ENCODE peak calls at places on chromosomes 11 and 22, in nine cellular contexts. Q, D, M, V, Z, E, B, R and F are unnamed samples.

GRCh38 chr11:31702966-31703365 is 108.2 kb downstream of the PAX6 start:
- DNase-seq in Q (no peak), D (no peak), M (no peak), V (peak; percentile 71), Z (no peak), E (no peak), B (no peak), R (no peak), F (no peak)

GRCh38 chr11:118565062-118565461 is 669 bp downstream of the IFT46 start:
- DNase-seq in Q (no peak), D (no peak), M (no peak), V (peak; percentile 56), Z (no peak), E (no peak), B (peak; percentile 30), R (peak; percentile 21), F (peak; percentile 8)

GRCh38 chr11:7587712-7588111 is 73.9 kb downstream of the PPFIBP2 start:
- DNase-seq in Q (no peak), D (no peak), M (no peak), V (no peak), Z (no peak), E (no peak), B (no peak), R (no peak), F (no peak)

GRCh38 chr11:126468102-126468521 is 112.6 kb downstream of the ST3GAL4 start:
- DNase-seq in Q (no peak), D (no peak), M (no peak), V (no peak), Z (no peak), E (no peak), B (peak; percentile 18), R (no peak), F (no peak)

GRCh38 chr22:45896961-45897538 is 79.9 kb downstream of the WNT7B start:
- DNase-seq in Q (no peak), D (no peak), M (no peak), V (no peak), Z (no peak), E (no peak), B (no peak), R (no peak), F (no peak)

GRCh38 chr11:124748481-124749338 is 3.3 kb downstream of the VSIG2 start:
- DNase-seq in Q (no peak), D (peak; percentile 45), M (no peak), V (peak; percentile 38), Z (no peak), E (no peak), B (no peak), R (no peak), F (no peak)

GRCh38 chr22:20435436-20436308 is 2.0 kb downstream of the SCARF2 start:
- DNase-seq in Q (no peak), D (no peak), M (no peak), V (no peak), Z (no peak), E (no peak), B (no peak), R (no peak), F (no peak)

GRCh38 chr22:24416611-24417010 is 10.8 kb upstream of the ADORA2A start:
- DNase-seq in Q (no peak), D (no peak), M (no peak), V (no peak), Z (no peak), E (no peak), B (no peak), R (no peak), F (no peak)

GRCh38 chr11:64620286-64620962 is 29.4 kb downstream of the SLC22A12 start:
- DNase-seq in Q (no peak), D (no peak), M (no peak), V (no peak), Z (no peak), E (peak; percentile 14), B (peak; percentile 32), R (no peak), F (no peak)

GRCh38 chr11:31884080-31884479 is 73.0 kb upstream of the PAX6 start:
- DNase-seq in Q (no peak), D (no peak), M (no peak), V (no peak), Z (no peak), E (no peak), B (no peak), R (no peak), F (no peak)

GRCh38 chr11:69307871-69308381 is 14.0 kb downstream of the MYEOV start:
- DNase-seq in Q (no peak), D (no peak), M (no peak), V (no peak), Z (no peak), E (no peak), B (no peak), R (no peak), F (no peak)

GRCh38 chr11:123475478-123475877 is 45.4 kb downstream of the GRAMD1B start:
- DNase-seq in Q (no peak), D (no peak), M (no peak), V (peak; percentile 38), Z (no peak), E (peak; percentile 60), B (no peak), R (no peak), F (no peak)

GRCh38 chr22:48635825-48636224 is 1191.8 kb downstream of the BRD1 start:
- DNase-seq in Q (no peak), D (no peak), M (no peak), V (no peak), Z (no peak), E (no peak), B (no peak), R (no peak), F (no peak)

GRCh38 chr11:70158201-70158600 is 44.9 kb upstream of the FADD start:
- DNase-seq in Q (no peak), D (no peak), M (no peak), V (no peak), Z (no peak), E (peak; percentile 67), B (no peak), R (no peak), F (no peak)

GRCh38 chr22:18999416-18999815 is 63.3 kb upstream of the PRODH start:
- DNase-seq in Q (no peak), D (no peak), M (no peak), V (no peak), Z (no peak), E (no peak), B (no peak), R (no peak), F (no peak)

GRCh38 chr11:75100314-75100713 is 3.6 kb upstream of the OR2AT4 start:
- DNase-seq in Q (no peak), D (peak; percentile 56), M (no peak), V (peak; percentile 77), Z (no peak), E (no peak), B (no peak), R (no peak), F (peak; percentile 66)

GRCh38 chr11:1438261-1438966 is 48.2 kb downstream of the MOB2 start:
- DNase-seq in Q (no peak), D (no peak), M (no peak), V (no peak), Z (no peak), E (no peak), B (no peak), R (no peak), F (no peak)

GRCh38 chr11:88284306-88285057 is 53.1 kb downstream of the CTSC start:
- DNase-seq in Q (no peak), D (no peak), M (no peak), V (peak; percentile 30), Z (no peak), E (no peak), B (no peak), R (peak; percentile 11), F (no peak)

GRCh38 chr11:64935634-64936081 is at the start of gene GPHA2:
- DNase-seq in Q (no peak), D (no peak), M (no peak), V (peak; percentile 11), Z (no peak), E (peak; percentile 88), B (no peak), R (no peak), F (no peak)

GRCh38 chr11:112922606-112923005 is 38.6 kb upstream of the NCAM1 start:
- DNase-seq in Q (no peak), D (no peak), M (no peak), V (no peak), Z (no peak), E (peak; percentile 5), B (no peak), R (no peak), F (no peak)